ENCODE peak calls at places on chromosome 20, in four cellular contexts. O, B, A and K are unnamed samples.

GRCh38 chr20:63742381-63743024 is 2.9 kb downstream of the SLC2A4RG start:
- DNase-seq in O (no peak), B (no peak), A (no peak), K (no peak)

GRCh38 chr20:39010496-39010895 is 48.4 kb downstream of the DHX35 start:
- DNase-seq in O (no peak), B (no peak), A (no peak), K (no peak)

GRCh38 chr20:54680872-54681297 is 205.5 kb downstream of the DOK5 start:
- DNase-seq in O (peak; percentile 39), B (peak; percentile 2), A (no peak), K (no peak)

GRCh38 chr20:21719592-21720214 is 14.2 kb downstream of the PAX1 start:
- DNase-seq in O (peak; percentile 23), B (peak; percentile 11), A (peak; percentile 65), K (peak; percentile 13)

GRCh38 chr20:41366546-41367392 is at the start of gene EMILIN3:
- DNase-seq in O (no peak), B (no peak), A (peak; percentile 15), K (no peak)

GRCh38 chr20:38191654-38192053 is 26.6 kb upstream of the TGM2 start:
- DNase-seq in O (no peak), B (no peak), A (no peak), K (peak; percentile 58)

GRCh38 chr20:62887147-62887859 is 25.7 kb upstream of the TCFL5 start:
- DNase-seq in O (peak; percentile 95), B (peak; percentile 20), A (peak; percentile 87), K (peak; percentile 79)

GRCh38 chr20:54014301-54014914 is 56.0 kb downstream of the BCAS1 start:
- DNase-seq in O (no peak), B (no peak), A (no peak), K (no peak)

GRCh38 chr20:33145521-33145920 is 22.4 kb upstream of the BPIFA2 start:
- DNase-seq in O (no peak), B (no peak), A (no peak), K (no peak)

GRCh38 chr20:33291830-33292355 is 8.9 kb downstream of the BPIFB1 start:
- DNase-seq in O (peak; percentile 15), B (peak; percentile 40), A (peak; percentile 40), K (peak; percentile 43)

GRCh38 chr20:2604506-2604835 is 48.0 kb upstream of the NOP56 start:
- DNase-seq in O (no peak), B (no peak), A (peak; percentile 26), K (no peak)

GRCh38 chr20:61938839-61939690 is 126.6 kb downstream of the TAF4 start:
- DNase-seq in O (no peak), B (no peak), A (no peak), K (no peak)

GRCh38 chr20:20427202-20427864 is 59.4 kb downstream of the INSM1 start:
- DNase-seq in O (no peak), B (no peak), A (no peak), K (no peak)

GRCh38 chr20:19940945-19941590 is 76.1 kb upstream of the NAA20 start:
- DNase-seq in O (peak; percentile 63), B (no peak), A (no peak), K (peak; percentile 3)

GRCh38 chr20:38369387-38369786 is 23.1 kb downstream of the LBP start:
- DNase-seq in O (peak; percentile 27), B (no peak), A (no peak), K (peak; percentile 66)

GRCh38 chr20:48772183-48772976 is 55.4 kb downstream of the PREX1 start:
- DNase-seq in O (no peak), B (no peak), A (no peak), K (peak; percentile 88)

GRCh38 chr20:4607287-4607713 is 114.4 kb upstream of the PRND start:
- DNase-seq in O (peak; percentile 75), B (peak; percentile 33), A (peak; percentile 79), K (peak; percentile 27)

GRCh38 chr20:14727485-14728170 is 390.2 kb upstream of the FLRT3 start:
- DNase-seq in O (no peak), B (no peak), A (no peak), K (no peak)

GRCh38 chr20:1816384-1817381 is 78.5 kb upstream of the SIRPA start:
- DNase-seq in O (peak; percentile 96), B (no peak), A (peak; percentile 31), K (peak; percentile 65)

GRCh38 chr20:32980131-32980941 is 23.9 kb downstream of the SUN5 start:
- DNase-seq in O (no peak), B (no peak), A (no peak), K (no peak)

GRCh38 chr20:3461191-3461874 is 9.5 kb upstream of the ATRN start:
- DNase-seq in O (peak; percentile 27), B (no peak), A (no peak), K (no peak)

GRCh38 chr20:34512955-34513419 is 3.2 kb upstream of the DYNLRB1 start:
- DNase-seq in O (no peak), B (no peak), A (no peak), K (no peak)

GRCh38 chr20:10461495-10461894 is 26.4 kb downstream of the SLX4IP start:
- DNase-seq in O (no peak), B (no peak), A (no peak), K (no peak)

GRCh38 chr20:61953037-61953788 is 112.5 kb downstream of the TAF4 start:
- DNase-seq in O (no peak), B (no peak), A (peak; percentile 78), K (no peak)

GRCh38 chr20:5621305-5621704 is 128.9 kb upstream of the SHLD1 start:
- DNase-seq in O (no peak), B (no peak), A (peak; percentile 98), K (no peak)

GRCh38 chr20:57698867-57699275 is 10.9 kb downstream of the PMEPA1 start:
- DNase-seq in O (peak; percentile 40), B (no peak), A (no peak), K (no peak)

GRCh38 chr20:45416917-45417316 is 976 bp downstream of the PIGT start:
- DNase-seq in O (no peak), B (no peak), A (no peak), K (no peak)

GRCh38 chr20:19292254-19292653 is 79.8 kb downstream of the SLC24A3 start:
- DNase-seq in O (no peak), B (no peak), A (no peak), K (no peak)

GRCh38 chr20:62209850-62210495 is 10.1 kb downstream of the HRH3 start:
- DNase-seq in O (no peak), B (no peak), A (no peak), K (no peak)

GRCh38 chr20:49809803-49810359 is 2.7 kb upstream of the SLC9A8 start:
- DNase-seq in O (no peak), B (no peak), A (no peak), K (no peak)

GRCh38 chr20:46544576-46544975 is 5.9 kb downstream of the OCSTAMP start:
- DNase-seq in O (peak; percentile 5), B (no peak), A (peak; percentile 8), K (no peak)

GRCh38 chr20:35978041-35978513 is 9.7 kb downstream of the CNBD2 start:
- DNase-seq in O (peak; percentile 27), B (no peak), A (no peak), K (peak; percentile 36)

GRCh38 chr20:45857836-45858250 is 429 bp downstream of the ZSWIM3 start:
- DNase-seq in O (no peak), B (no peak), A (no peak), K (no peak)

GRCh38 chr20:35260426-35260825 is 17.5 kb downstream of the MMP24OS start:
- DNase-seq in O (no peak), B (no peak), A (no peak), K (no peak)

GRCh38 chr20:18705906-18706305 is 107.7 kb upstream of the SCP2D1 start:
- DNase-seq in O (no peak), B (no peak), A (peak; percentile 37), K (no peak)

GRCh38 chr20:38109657-38110524 is 55.2 kb downstream of the TGM2 start:
- DNase-seq in O (peak; percentile 100), B (no peak), A (no peak), K (no peak)

GRCh38 chr20:8183526-8183925 is 51.5 kb downstream of the PLCB1 start:
- DNase-seq in O (peak; percentile 34), B (no peak), A (no peak), K (no peak)

GRCh38 chr20:9838378-9839295 is at the start of gene PAK5:
- DNase-seq in O (peak; percentile 27), B (no peak), A (peak; percentile 99), K (no peak)

GRCh38 chr20:49345538-49345937 is 67.7 kb upstream of the ZNFX1 start:
- DNase-seq in O (peak; percentile 93), B (no peak), A (no peak), K (no peak)

GRCh38 chr20:37943501-37944455 is 40.9 kb downstream of the VSTM2L start:
- DNase-seq in O (no peak), B (no peak), A (no peak), K (no peak)